ENCODE peak calls at places on chromosomes 11 and 22, in seven cellular contexts. One of them, this sample, is unnamed.

GRCh38 chr22:25746012-25746373 is 4.0 kb downstream of the MYO18B start:
- DNase-seq in colonic mucosa: no peak
- DNase-seq in dorsolateral prefrontal cortex: no peak
- DNase-seq in EL: peak; percentile 50
- DNase-seq in stimulated activated CD4-positive, alpha-beta T cell treated with anti-CD3 and anti-CD28 coated beads, Interleukin-4, amount 100 ng/mL, for 4 hours: no peak
- DNase-seq in A172: peak; percentile 83
- DNase-seq in amygdala: no peak
- DNase-seq in this sample: no peak

GRCh38 chr11:93585758-93586157 is 42.6 kb upstream of the SMCO4 start:
- DNase-seq in EL: peak; percentile 70
- DNase-seq in amygdala: no peak
- DNase-seq in colonic mucosa: no peak
- DNase-seq in A172: peak; percentile 7
- DNase-seq in dorsolateral prefrontal cortex: no peak
- DNase-seq in stimulated activated CD4-positive, alpha-beta T cell treated with anti-CD3 and anti-CD28 coated beads, Interleukin-4, amount 100 ng/mL, for 4 hours: no peak
- DNase-seq in this sample: no peak

GRCh38 chr11:63911440-63911839 is 5.5 kb downstream of the RCOR2 start:
- DNase-seq in stimulated activated CD4-positive, alpha-beta T cell treated with anti-CD3 and anti-CD28 coated beads, Interleukin-4, amount 100 ng/mL, for 4 hours: no peak
- DNase-seq in A172: no peak
- DNase-seq in amygdala: no peak
- DNase-seq in dorsolateral prefrontal cortex: no peak
- DNase-seq in colonic mucosa: no peak
- DNase-seq in EL: no peak
- DNase-seq in this sample: no peak

GRCh38 chr11:119852741-119853140 is 123.7 kb upstream of the NECTIN1 start:
- DNase-seq in amygdala: no peak
- DNase-seq in stimulated activated CD4-positive, alpha-beta T cell treated with anti-CD3 and anti-CD28 coated beads, Interleukin-4, amount 100 ng/mL, for 4 hours: no peak
- DNase-seq in dorsolateral prefrontal cortex: no peak
- DNase-seq in A172: no peak
- DNase-seq in colonic mucosa: no peak
- DNase-seq in EL: peak; percentile 7
- DNase-seq in this sample: no peak

GRCh38 chr11:129455756-129456436 is 80.2 kb downstream of the BARX2 start:
- DNase-seq in amygdala: no peak
- DNase-seq in colonic mucosa: no peak
- DNase-seq in dorsolateral prefrontal cortex: no peak
- DNase-seq in A172: no peak
- DNase-seq in EL: no peak
- DNase-seq in stimulated activated CD4-positive, alpha-beta T cell treated with anti-CD3 and anti-CD28 coated beads, Interleukin-4, amount 100 ng/mL, for 4 hours: no peak
- DNase-seq in this sample: no peak

GRCh38 chr22:23555118-23555517 is 25.0 kb downstream of the IGLL1 start:
- DNase-seq in amygdala: no peak
- DNase-seq in EL: no peak
- DNase-seq in dorsolateral prefrontal cortex: no peak
- DNase-seq in stimulated activated CD4-positive, alpha-beta T cell treated with anti-CD3 and anti-CD28 coated beads, Interleukin-4, amount 100 ng/mL, for 4 hours: no peak
- DNase-seq in A172: no peak
- DNase-seq in colonic mucosa: no peak
- DNase-seq in this sample: no peak

GRCh38 chr22:31233001-31233400 is 20.9 kb downstream of the LIMK2 start:
- DNase-seq in A172: no peak
- DNase-seq in colonic mucosa: no peak
- DNase-seq in amygdala: no peak
- DNase-seq in stimulated activated CD4-positive, alpha-beta T cell treated with anti-CD3 and anti-CD28 coated beads, Interleukin-4, amount 100 ng/mL, for 4 hours: no peak
- DNase-seq in dorsolateral prefrontal cortex: no peak
- DNase-seq in EL: no peak
- DNase-seq in this sample: no peak

GRCh38 chr11:9118277-9118676 is 26.9 kb upstream of the SCUBE2 start:
- DNase-seq in amygdala: no peak
- DNase-seq in A172: no peak
- DNase-seq in colonic mucosa: no peak
- DNase-seq in EL: no peak
- DNase-seq in stimulated activated CD4-positive, alpha-beta T cell treated with anti-CD3 and anti-CD28 coated beads, Interleukin-4, amount 100 ng/mL, for 4 hours: no peak
- DNase-seq in dorsolateral prefrontal cortex: no peak
- DNase-seq in this sample: no peak

GRCh38 chr11:22634897-22635629 is 9.4 kb upstream of the FANCF start:
- DNase-seq in colonic mucosa: no peak
- DNase-seq in A172: no peak
- DNase-seq in EL: peak; percentile 3
- DNase-seq in amygdala: no peak
- DNase-seq in dorsolateral prefrontal cortex: no peak
- DNase-seq in stimulated activated CD4-positive, alpha-beta T cell treated with anti-CD3 and anti-CD28 coated beads, Interleukin-4, amount 100 ng/mL, for 4 hours: no peak
- DNase-seq in this sample: no peak

GRCh38 chr11:36385121-36385530 is 89.0 kb downstream of the PRR5L start:
- DNase-seq in amygdala: no peak
- DNase-seq in A172: peak; percentile 78
- DNase-seq in dorsolateral prefrontal cortex: no peak
- DNase-seq in stimulated activated CD4-positive, alpha-beta T cell treated with anti-CD3 and anti-CD28 coated beads, Interleukin-4, amount 100 ng/mL, for 4 hours: no peak
- DNase-seq in colonic mucosa: no peak
- DNase-seq in EL: no peak
- DNase-seq in this sample: no peak

GRCh38 chr22:37239336-37240239 is 4.5 kb downstream of the RAC2 start:
- DNase-seq in colonic mucosa: no peak
- DNase-seq in stimulated activated CD4-positive, alpha-beta T cell treated with anti-CD3 and anti-CD28 coated beads, Interleukin-4, amount 100 ng/mL, for 4 hours: no peak
- DNase-seq in dorsolateral prefrontal cortex: no peak
- DNase-seq in amygdala: no peak
- DNase-seq in A172: no peak
- DNase-seq in EL: no peak
- DNase-seq in this sample: no peak

GRCh38 chr11:104623518-104623917 is 274.7 kb downstream of the CASP12 start:
- DNase-seq in stimulated activated CD4-positive, alpha-beta T cell treated with anti-CD3 and anti-CD28 coated beads, Interleukin-4, amount 100 ng/mL, for 4 hours: no peak
- DNase-seq in A172: peak; percentile 46
- DNase-seq in amygdala: no peak
- DNase-seq in colonic mucosa: no peak
- DNase-seq in EL: peak; percentile 71
- DNase-seq in dorsolateral prefrontal cortex: no peak
- DNase-seq in this sample: no peak

GRCh38 chr11:126129681-126130671 is 67.3 kb upstream of the CDON start:
- DNase-seq in A172: no peak
- DNase-seq in stimulated activated CD4-positive, alpha-beta T cell treated with anti-CD3 and anti-CD28 coated beads, Interleukin-4, amount 100 ng/mL, for 4 hours: no peak
- DNase-seq in amygdala: no peak
- DNase-seq in EL: no peak
- DNase-seq in colonic mucosa: no peak
- DNase-seq in dorsolateral prefrontal cortex: no peak
- DNase-seq in this sample: no peak

GRCh38 chr11:112811781-112812180 is 149.4 kb upstream of the NCAM1 start:
- DNase-seq in EL: no peak
- DNase-seq in A172: no peak
- DNase-seq in stimulated activated CD4-positive, alpha-beta T cell treated with anti-CD3 and anti-CD28 coated beads, Interleukin-4, amount 100 ng/mL, for 4 hours: no peak
- DNase-seq in amygdala: no peak
- DNase-seq in colonic mucosa: no peak
- DNase-seq in dorsolateral prefrontal cortex: no peak
- DNase-seq in this sample: no peak

GRCh38 chr11:64566042-64566914 is 24.7 kb upstream of the SLC22A12 start:
- DNase-seq in EL: peak; percentile 57
- DNase-seq in A172: peak; percentile 92
- DNase-seq in amygdala: no peak
- DNase-seq in dorsolateral prefrontal cortex: no peak
- DNase-seq in colonic mucosa: peak; percentile 83
- DNase-seq in stimulated activated CD4-positive, alpha-beta T cell treated with anti-CD3 and anti-CD28 coated beads, Interleukin-4, amount 100 ng/mL, for 4 hours: no peak
- DNase-seq in this sample: no peak

GRCh38 chr11:69772646-69773045 is 2.5 kb downstream of the FGF4 start:
- DNase-seq in A172: no peak
- DNase-seq in stimulated activated CD4-positive, alpha-beta T cell treated with anti-CD3 and anti-CD28 coated beads, Interleukin-4, amount 100 ng/mL, for 4 hours: no peak
- DNase-seq in colonic mucosa: no peak
- DNase-seq in amygdala: no peak
- DNase-seq in dorsolateral prefrontal cortex: no peak
- DNase-seq in EL: no peak
- DNase-seq in this sample: no peak

GRCh38 chr11:82775218-82775617 is 41.6 kb upstream of the FAM181B start:
- DNase-seq in stimulated activated CD4-positive, alpha-beta T cell treated with anti-CD3 and anti-CD28 coated beads, Interleukin-4, amount 100 ng/mL, for 4 hours: no peak
- DNase-seq in dorsolateral prefrontal cortex: no peak
- DNase-seq in colonic mucosa: no peak
- DNase-seq in amygdala: no peak
- DNase-seq in EL: no peak
- DNase-seq in A172: no peak
- DNase-seq in this sample: no peak

GRCh38 chr11:110305169-110306018 is 9.0 kb upstream of the RDX start:
- DNase-seq in amygdala: no peak
- DNase-seq in stimulated activated CD4-positive, alpha-beta T cell treated with anti-CD3 and anti-CD28 coated beads, Interleukin-4, amount 100 ng/mL, for 4 hours: no peak
- DNase-seq in dorsolateral prefrontal cortex: no peak
- DNase-seq in A172: peak; percentile 33
- DNase-seq in EL: no peak
- DNase-seq in colonic mucosa: no peak
- DNase-seq in this sample: no peak

GRCh38 chr11:29914203-29914930 is 102.5 kb downstream of the KCNA4 start:
- DNase-seq in colonic mucosa: no peak
- DNase-seq in EL: peak; percentile 9
- DNase-seq in A172: peak; percentile 6
- DNase-seq in stimulated activated CD4-positive, alpha-beta T cell treated with anti-CD3 and anti-CD28 coated beads, Interleukin-4, amount 100 ng/mL, for 4 hours: no peak
- DNase-seq in dorsolateral prefrontal cortex: no peak
- DNase-seq in amygdala: no peak
- DNase-seq in this sample: no peak

GRCh38 chr22:31983911-31984661 is 39.8 kb downstream of the YWHAH start:
- DNase-seq in stimulated activated CD4-positive, alpha-beta T cell treated with anti-CD3 and anti-CD28 coated beads, Interleukin-4, amount 100 ng/mL, for 4 hours: no peak
- DNase-seq in EL: no peak
- DNase-seq in A172: no peak
- DNase-seq in amygdala: no peak
- DNase-seq in dorsolateral prefrontal cortex: no peak
- DNase-seq in colonic mucosa: no peak
- DNase-seq in this sample: no peak

GRCh38 chr11:69878927-69879733 is 59.9 kb upstream of the FGF3 start:
- DNase-seq in A172: no peak
- DNase-seq in amygdala: no peak
- DNase-seq in stimulated activated CD4-positive, alpha-beta T cell treated with anti-CD3 and anti-CD28 coated beads, Interleukin-4, amount 100 ng/mL, for 4 hours: no peak
- DNase-seq in dorsolateral prefrontal cortex: peak; percentile 37
- DNase-seq in EL: no peak
- DNase-seq in colonic mucosa: no peak
- DNase-seq in this sample: no peak

GRCh38 chr11:2094354-2095197 is 44.6 kb downstream of the IGF2 start:
- DNase-seq in dorsolateral prefrontal cortex: peak; percentile 38
- DNase-seq in A172: no peak
- DNase-seq in EL: no peak
- DNase-seq in stimulated activated CD4-positive, alpha-beta T cell treated with anti-CD3 and anti-CD28 coated beads, Interleukin-4, amount 100 ng/mL, for 4 hours: no peak
- DNase-seq in amygdala: no peak
- DNase-seq in colonic mucosa: no peak
- DNase-seq in this sample: no peak

GRCh38 chr11:77147668-77148321 is 19.7 kb downstream of the MYO7A start:
- DNase-seq in A172: no peak
- DNase-seq in colonic mucosa: peak; percentile 60
- DNase-seq in dorsolateral prefrontal cortex: no peak
- DNase-seq in stimulated activated CD4-positive, alpha-beta T cell treated with anti-CD3 and anti-CD28 coated beads, Interleukin-4, amount 100 ng/mL, for 4 hours: no peak
- DNase-seq in amygdala: no peak
- DNase-seq in EL: peak; percentile 17
- DNase-seq in this sample: no peak

GRCh38 chr11:65013130-65013691 is 749 bp upstream of the ARL2 start:
- DNase-seq in A172: no peak
- DNase-seq in colonic mucosa: peak; percentile 96
- DNase-seq in stimulated activated CD4-positive, alpha-beta T cell treated with anti-CD3 and anti-CD28 coated beads, Interleukin-4, amount 100 ng/mL, for 4 hours: no peak
- DNase-seq in dorsolateral prefrontal cortex: peak; percentile 89
- DNase-seq in amygdala: peak; percentile 81
- DNase-seq in EL: no peak
- DNase-seq in this sample: no peak

GRCh38 chr11:18536195-18536594 is 9.5 kb upstream of the TSG101 start:
- DNase-seq in amygdala: no peak
- DNase-seq in stimulated activated CD4-positive, alpha-beta T cell treated with anti-CD3 and anti-CD28 coated beads, Interleukin-4, amount 100 ng/mL, for 4 hours: no peak
- DNase-seq in A172: no peak
- DNase-seq in colonic mucosa: no peak
- DNase-seq in EL: no peak
- DNase-seq in dorsolateral prefrontal cortex: no peak
- DNase-seq in this sample: no peak

GRCh38 chr22:44707752-44708151 is 5.7 kb downstream of the PRR5 start:
- DNase-seq in EL: peak; percentile 62
- DNase-seq in A172: no peak
- DNase-seq in dorsolateral prefrontal cortex: no peak
- DNase-seq in amygdala: no peak
- DNase-seq in colonic mucosa: no peak
- DNase-seq in stimulated activated CD4-positive, alpha-beta T cell treated with anti-CD3 and anti-CD28 coated beads, Interleukin-4, amount 100 ng/mL, for 4 hours: no peak
- DNase-seq in this sample: no peak

GRCh38 chr22:29205598-29206371 is at the start of gene EMID1:
- DNase-seq in dorsolateral prefrontal cortex: peak; percentile 58
- DNase-seq in EL: peak; percentile 29
- DNase-seq in A172: no peak
- DNase-seq in stimulated activated CD4-positive, alpha-beta T cell treated with anti-CD3 and anti-CD28 coated beads, Interleukin-4, amount 100 ng/mL, for 4 hours: no peak
- DNase-seq in colonic mucosa: no peak
- DNase-seq in amygdala: no peak
- DNase-seq in this sample: no peak

GRCh38 chr11:796565-797299 is 1.3 kb downstream of the SLC25A22 start:
- DNase-seq in A172: no peak
- DNase-seq in EL: no peak
- DNase-seq in colonic mucosa: peak; percentile 62
- DNase-seq in amygdala: no peak
- DNase-seq in stimulated activated CD4-positive, alpha-beta T cell treated with anti-CD3 and anti-CD28 coated beads, Interleukin-4, amount 100 ng/mL, for 4 hours: no peak
- DNase-seq in dorsolateral prefrontal cortex: no peak
- DNase-seq in this sample: no peak

GRCh38 chr22:30250713-30251267 is 4.2 kb upstream of the LIF start:
- DNase-seq in EL: peak; percentile 89
- DNase-seq in dorsolateral prefrontal cortex: no peak
- DNase-seq in amygdala: no peak
- DNase-seq in colonic mucosa: no peak
- DNase-seq in stimulated activated CD4-positive, alpha-beta T cell treated with anti-CD3 and anti-CD28 coated beads, Interleukin-4, amount 100 ng/mL, for 4 hours: peak; percentile 34
- DNase-seq in A172: peak; percentile 80
- DNase-seq in this sample: no peak

GRCh38 chr22:33923033-33923432 is 2.8 kb upstream of the LARGE1 start:
- DNase-seq in amygdala: no peak
- DNase-seq in stimulated activated CD4-positive, alpha-beta T cell treated with anti-CD3 and anti-CD28 coated beads, Interleukin-4, amount 100 ng/mL, for 4 hours: no peak
- DNase-seq in A172: no peak
- DNase-seq in colonic mucosa: no peak
- DNase-seq in EL: no peak
- DNase-seq in dorsolateral prefrontal cortex: no peak
- DNase-seq in this sample: no peak

GRCh38 chr22:46212195-46212594 is 37.9 kb downstream of the CDPF1 start:
- DNase-seq in dorsolateral prefrontal cortex: no peak
- DNase-seq in amygdala: no peak
- DNase-seq in EL: no peak
- DNase-seq in colonic mucosa: no peak
- DNase-seq in A172: no peak
- DNase-seq in stimulated activated CD4-positive, alpha-beta T cell treated with anti-CD3 and anti-CD28 coated beads, Interleukin-4, amount 100 ng/mL, for 4 hours: no peak
- DNase-seq in this sample: no peak

GRCh38 chr11:30049214-30049613 is 32.4 kb upstream of the KCNA4 start:
- DNase-seq in colonic mucosa: no peak
- DNase-seq in amygdala: no peak
- DNase-seq in stimulated activated CD4-positive, alpha-beta T cell treated with anti-CD3 and anti-CD28 coated beads, Interleukin-4, amount 100 ng/mL, for 4 hours: no peak
- DNase-seq in EL: no peak
- DNase-seq in A172: no peak
- DNase-seq in dorsolateral prefrontal cortex: no peak
- DNase-seq in this sample: no peak

GRCh38 chr22:18113680-18114394 is 3.2 kb downstream of the TUBA8 start:
- DNase-seq in A172: no peak
- DNase-seq in dorsolateral prefrontal cortex: no peak
- DNase-seq in colonic mucosa: no peak
- DNase-seq in EL: no peak
- DNase-seq in stimulated activated CD4-positive, alpha-beta T cell treated with anti-CD3 and anti-CD28 coated beads, Interleukin-4, amount 100 ng/mL, for 4 hours: no peak
- DNase-seq in amygdala: no peak
- DNase-seq in this sample: no peak

GRCh38 chr11:71488086-71488967 is 35.3 kb downstream of the NADSYN1 start:
- DNase-seq in stimulated activated CD4-positive, alpha-beta T cell treated with anti-CD3 and anti-CD28 coated beads, Interleukin-4, amount 100 ng/mL, for 4 hours: no peak
- DNase-seq in amygdala: no peak
- DNase-seq in EL: peak; percentile 41
- DNase-seq in colonic mucosa: no peak
- DNase-seq in A172: peak; percentile 92
- DNase-seq in dorsolateral prefrontal cortex: no peak
- DNase-seq in this sample: no peak

GRCh38 chr11:12201016-12201985 is 90.9 kb downstream of the MICAL2 start:
- DNase-seq in EL: peak; percentile 97
- DNase-seq in dorsolateral prefrontal cortex: peak; percentile 58
- DNase-seq in amygdala: no peak
- DNase-seq in colonic mucosa: no peak
- DNase-seq in stimulated activated CD4-positive, alpha-beta T cell treated with anti-CD3 and anti-CD28 coated beads, Interleukin-4, amount 100 ng/mL, for 4 hours: no peak
- DNase-seq in A172: peak; percentile 91
- DNase-seq in this sample: no peak

GRCh38 chr11:118666331-118666730 is 13.1 kb downstream of the TREH start:
- DNase-seq in stimulated activated CD4-positive, alpha-beta T cell treated with anti-CD3 and anti-CD28 coated beads, Interleukin-4, amount 100 ng/mL, for 4 hours: no peak
- DNase-seq in dorsolateral prefrontal cortex: no peak
- DNase-seq in EL: no peak
- DNase-seq in colonic mucosa: no peak
- DNase-seq in amygdala: no peak
- DNase-seq in A172: no peak
- DNase-seq in this sample: no peak

This sample was measured in caudate nucleus.